ENCODE peak calls at places on chromosome 2, in nine cellular contexts. K is NCI-H1092 treated with DMSO at 0.1 percent for 48 hours; D is ureter; Q is naive thymus-derived CD8-positive, alpha-beta T cell; J is cardiac septum; Z is left lobe of liver; B is Right ventricle myocardium superior; G is breast epithelium; S is spleen. Y is an unnamed sample.

GRCh38 chr2:187084524-187084923 is 235.6 kb upstream of the ZSWIM2 start:
- DNase-seq in B (no peak), K (no peak), Z (no peak), S (no peak), Q (no peak), D (no peak), J (no peak), G (no peak), Y (no peak)

GRCh38 chr2:68849579-68850030 is 21.6 kb downstream of the BMP10 start:
- DNase-seq in Q (no peak), B (no peak), J (no peak), G (no peak), D (no peak), Z (no peak), S (no peak), K (no peak), Y (no peak)

GRCh38 chr2:27408601-27409320 is 630 bp downstream of the PPM1G start:
- DNase-seq in G (no peak), Z (no peak), K (peak), J (peak), D (no peak), S (no peak), B (no peak), Q (no peak), Y (no peak)

GRCh38 chr2:19979932-19980331 is 10.0 kb downstream of the WDR35 start:
- DNase-seq in G (no peak), D (no peak), Z (no peak), J (no peak), K (no peak), B (no peak), Q (no peak), S (no peak), Y (no peak)

GRCh38 chr2:45729753-45730512 is 78.5 kb downstream of the PRKCE start:
- DNase-seq in J (peak), K (no peak), Z (no peak), D (no peak), Q (no peak), G (no peak), B (no peak), S (no peak), Y (no peak)

GRCh38 chr2:47488870-47489584 is 86.1 kb downstream of the MSH2 start:
- DNase-seq in K (no peak), B (no peak), G (no peak), D (no peak), J (no peak), S (no peak), Z (no peak), Q (no peak), Y (no peak)

GRCh38 chr2:178074123-178075005 is 1.8 kb upstream of the PDE11A start:
- DNase-seq in J (no peak), S (no peak), Z (no peak), K (no peak), D (no peak), B (no peak), Q (no peak), G (no peak), Y (no peak)

GRCh38 chr2:11079131-11079824 is 76.0 kb upstream of the SLC66A3 start:
- DNase-seq in G (no peak), S (no peak), K (no peak), D (peak), J (no peak), Z (no peak), Q (no peak), B (no peak), Y (no peak)

Y was measured in coronary artery.